ENCODE peak calls at places on chromosomes 1 and 21, in ten cellular contexts. Z, E, L, C, N, T, U, V, X and R are unnamed samples.
A peak's percentile ranks its signal among the peaks of the same experiment; 100 is the strongest.

GRCh38 chr1:154943649-154944421 is 7.3 kb upstream of the PMVK start:
- DNase-seq in Z (no peak), E (peak; percentile 42), L (peak; percentile 70), C (peak; percentile 39), N (peak; percentile 79), T (peak; percentile 56), U (no peak), V (peak; percentile 55), X (peak; percentile 12), R (no peak)

GRCh38 chr1:113751114-113751513 is 8.2 kb downstream of the PHTF1 start:
- DNase-seq in Z (no peak), E (no peak), L (no peak), C (no peak), N (no peak), T (no peak), U (no peak), V (no peak), X (no peak), R (no peak)

GRCh38 chr1:178684542-178685000 is 40.5 kb upstream of the RALGPS2 start:
- DNase-seq in Z (no peak), E (peak; percentile 53), L (no peak), C (peak; percentile 93), N (no peak), T (no peak), U (no peak), V (no peak), X (peak; percentile 96), R (no peak)

GRCh38 chr1:215667796-215668195 is 100.7 kb downstream of the KCTD3 start:
- DNase-seq in Z (no peak), E (no peak), L (no peak), C (no peak), N (no peak), T (no peak), U (peak; percentile 72), V (no peak), X (no peak), R (no peak)

GRCh38 chr1:56481140-56481694 is 98.1 kb downstream of the PLPP3 start:
- DNase-seq in Z (no peak), E (no peak), L (no peak), C (no peak), N (no peak), T (no peak), U (no peak), V (no peak), X (no peak), R (no peak)

GRCh38 chr1:214404571-214405213 is 123.7 kb downstream of the SMYD2 start:
- DNase-seq in Z (no peak), E (no peak), L (no peak), C (peak; percentile 30), N (peak; percentile 81), T (no peak), U (no peak), V (no peak), X (peak; percentile 75), R (no peak)

GRCh38 chr1:213934642-213935041 is 53.1 kb upstream of the PROX1 start:
- DNase-seq in Z (no peak), E (no peak), L (no peak), C (peak; percentile 10), N (no peak), T (no peak), U (peak; percentile 80), V (no peak), X (no peak), R (no peak)

GRCh38 chr21:42556960-42557359 is 43.3 kb downstream of the SLC37A1 start:
- DNase-seq in Z (peak; percentile 24), E (no peak), L (peak; percentile 13), C (no peak), N (no peak), T (peak; percentile 8), U (no peak), V (no peak), X (no peak), R (peak; percentile 21)

GRCh38 chr21:36859744-36860501 is 106.5 kb downstream of the HLCS start:
- DNase-seq in Z (peak; percentile 90), E (peak; percentile 86), L (no peak), C (peak; percentile 55), N (peak; percentile 79), T (peak; percentile 79), U (no peak), V (no peak), X (peak; percentile 29), R (no peak)

GRCh38 chr1:23010734-23011449 is 4.8 kb downstream of the TEX46 start:
- DNase-seq in Z (no peak), E (peak; percentile 70), L (no peak), C (peak; percentile 37), N (no peak), T (no peak), U (no peak), V (no peak), X (peak; percentile 56), R (no peak)

GRCh38 chr1:85203573-85204169 is 2.9 kb upstream of the SYDE2 start:
- DNase-seq in Z (no peak), E (no peak), L (no peak), C (no peak), N (no peak), T (no peak), U (no peak), V (no peak), X (peak; percentile 22), R (no peak)

GRCh38 chr1:55716610-55717009 is 501.4 kb upstream of the USP24 start:
- DNase-seq in Z (no peak), E (no peak), L (no peak), C (peak; percentile 74), N (no peak), T (no peak), U (no peak), V (no peak), X (peak; percentile 78), R (no peak)

DNA sequence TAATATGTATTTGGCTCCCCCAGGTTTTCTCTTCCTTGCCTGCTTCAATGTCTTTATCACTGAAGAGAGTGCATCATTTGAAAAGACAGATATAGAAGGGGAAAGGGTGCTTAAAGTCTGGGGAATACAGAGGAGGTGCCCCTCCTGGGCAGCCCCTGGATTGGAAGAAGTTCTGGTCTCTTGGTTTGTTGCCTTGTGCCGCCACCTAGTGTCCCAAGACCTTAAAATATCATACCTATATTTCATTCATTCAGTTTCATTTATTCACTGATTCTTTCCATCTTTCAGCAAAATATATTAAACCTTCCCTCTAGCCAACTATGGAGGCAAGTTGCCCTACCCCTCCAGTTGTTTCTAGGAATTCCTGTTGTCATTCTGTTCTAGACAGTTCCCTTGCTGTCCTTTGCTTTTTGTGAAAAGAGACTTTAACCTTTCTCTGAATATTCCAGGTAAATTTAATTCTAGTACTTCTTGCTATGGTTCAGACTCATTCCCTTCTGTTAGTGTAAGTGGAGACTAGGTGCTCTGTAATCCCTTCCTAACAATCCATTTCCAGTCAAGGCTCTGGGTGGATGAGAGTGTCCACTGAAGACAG is 56.1 kb downstream of the MEF2D start:
- DNase-seq in Z (no peak), E (peak; percentile 61), L (peak; percentile 51), C (peak; percentile 30), N (peak; percentile 89), T (no peak), U (no peak), V (peak; percentile 49), X (no peak), R (no peak)
- TF ChIP-seq CTCF in Z (no peak), E (peak; percentile 86), L (peak; percentile 45), C (peak; percentile 36), N (peak; percentile 84), T (no peak), U (no peak), V (peak; percentile 74), X (peak; percentile 55), R (no peak)

GRCh38 chr1:149887456-149888159 is 11.8 kb upstream of the BOLA1 start:
- DNase-seq in Z (peak; percentile 83), E (peak; percentile 99), L (peak; percentile 48), C (peak; percentile 99), N (peak; percentile 98), T (peak; percentile 81), U (peak; percentile 95), V (peak; percentile 60), X (peak; percentile 99), R (peak; percentile 69)

GRCh38 chr1:149886396-149887195 is 12.8 kb upstream of the BOLA1 start:
- DNase-seq in Z (peak; percentile 85), E (peak; percentile 99), L (peak; percentile 60), C (peak; percentile 99), N (peak; percentile 99), T (peak; percentile 88), U (peak; percentile 97), V (peak; percentile 83), X (peak; percentile 100), R (peak; percentile 74)

GRCh38 chr1:149883598-149884247 is 15.6 kb upstream of the BOLA1 start:
- DNase-seq in Z (no peak), E (no peak), L (no peak), C (no peak), N (no peak), T (no peak), U (no peak), V (no peak), X (no peak), R (no peak)

GRCh38 chr1:149884433-149885363 is 14.7 kb upstream of the BOLA1 start:
- DNase-seq in Z (no peak), E (peak; percentile 55), L (no peak), C (peak; percentile 19), N (peak; percentile 35), T (no peak), U (no peak), V (no peak), X (peak; percentile 30), R (no peak)

GRCh38 chr1:149885364-149886111 is 13.8 kb upstream of the BOLA1 start:
- DNase-seq in Z (peak; percentile 86), E (peak; percentile 88), L (peak; percentile 76), C (peak; percentile 81), N (peak; percentile 82), T (peak; percentile 86), U (peak; percentile 95), V (peak; percentile 61), X (peak; percentile 84), R (peak; percentile 47)
- TF ChIP-seq CTCF in Z (no peak), E (no peak), L (no peak), C (peak; percentile 13), N (no peak), T (no peak), U (no peak), V (no peak), X (no peak), R (no peak)

DNA sequence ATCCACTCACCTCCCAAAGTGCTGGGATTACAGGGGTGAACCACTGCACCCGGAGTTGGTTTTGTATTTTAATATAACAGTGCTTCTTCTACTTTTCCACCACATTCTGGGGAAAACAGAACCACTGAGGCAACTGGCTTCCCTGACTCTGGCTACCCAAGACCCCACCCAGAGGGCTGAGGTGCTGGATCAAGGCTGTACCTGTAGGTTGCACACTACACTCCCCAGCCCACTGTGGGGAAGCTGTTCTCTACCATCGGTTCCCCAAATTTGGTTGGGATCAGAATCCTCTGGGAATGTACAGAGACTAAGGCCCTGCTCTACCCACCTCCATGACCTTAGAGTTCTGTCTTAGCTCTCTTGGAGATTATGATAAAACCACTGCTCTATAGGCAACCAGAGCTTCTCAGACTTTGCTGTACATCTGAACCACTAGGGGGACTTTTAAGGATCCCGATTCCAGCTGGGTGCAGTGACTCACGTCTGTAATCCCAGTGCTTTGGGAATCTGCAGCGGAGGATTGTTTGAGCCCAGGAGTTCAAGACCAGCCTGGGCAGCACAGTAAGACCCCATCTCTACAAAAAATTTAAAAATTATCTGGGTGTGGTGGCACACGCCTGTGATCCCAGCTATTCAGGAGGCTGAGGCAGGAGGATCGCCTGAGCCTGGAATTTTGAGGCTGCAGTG is 51.6 kb downstream of the GNG4 start:
- DNase-seq in Z (no peak), E (peak; percentile 71), L (no peak), C (peak; percentile 68), N (peak; percentile 57), T (no peak), U (no peak), V (no peak), X (peak; percentile 62), R (no peak)
- TF ChIP-seq CTCF in Z (no peak), E (peak; percentile 46), L (peak; percentile 45), C (peak; percentile 51), N (peak; percentile 46), T (no peak), U (no peak), V (peak; percentile 50), X (peak; percentile 42), R (no peak)

GRCh38 chr1:226121587-226122400 is 59.3 kb downstream of the H3-3A start:
- DNase-seq in Z (peak; percentile 87), E (peak; percentile 67), L (peak; percentile 85), C (peak; percentile 52), N (peak; percentile 90), T (peak; percentile 80), U (no peak), V (peak; percentile 76), X (peak; percentile 26), R (peak; percentile 88)
- TF ChIP-seq CTCF in Z (peak; percentile 92), E (peak; percentile 99), L (peak; percentile 88), C (peak; percentile 51), N (peak; percentile 78), T (peak; percentile 92), U (peak; percentile 93), V (peak; percentile 97), X (peak; percentile 78), R (no peak)